ENCODE peak calls at places on chromosomes 13 and 19, in ten cellular contexts. C is tibial artery, D is endothelial cell, L is mucosa of descending colon, F is GM12865, J is dorsolateral prefrontal cortex, X is Calu3, W is fibroblast of lung, R is heart right ventricle, M is choroid plexus epithelial cell. P is an unnamed sample.

GRCh38 chr13:80737513-80737912 is 396.6 kb upstream of the SPRY2 start:
- DNase-seq in C (no peak), D (no peak), L (no peak), F (no peak), J (no peak), X (no peak), W (no peak), R (peak), M (peak), P (no peak)

GRCh38 chr13:30898721-30899188 is 7.3 kb upstream of the MEDAG start:
- DNase-seq in C (peak), D (peak), L (no peak), F (no peak), J (no peak), X (no peak), W (peak), R (no peak), M (peak), P (peak)

GRCh38 chr19:45200614-45201013 is 22.0 kb downstream of the BLOC1S3 start:
- DNase-seq in C (no peak), D (peak), L (no peak), F (no peak), J (peak), X (peak), W (peak), R (peak), M (peak), P (peak)

GRCh38 chr19:3968556-3969434 is 2.1 kb downstream of the DAPK3 start:
- DNase-seq in C (peak), D (peak), L (peak), F (no peak), J (no peak), X (peak), W (peak), R (peak), M (peak), P (no peak)

GRCh38 chr19:41330476-41330875 is 20.5 kb downstream of the CCDC97 start:
- DNase-seq in C (no peak), D (no peak), L (no peak), F (no peak), J (no peak), X (no peak), W (no peak), R (no peak), M (no peak), P (no peak)

GRCh38 chr13:109145631-109146030 is 516.2 kb downstream of the MYO16 start:
- DNase-seq in C (no peak), D (peak), L (no peak), F (peak), J (peak), X (no peak), W (peak), R (no peak), M (peak), P (peak)

GRCh38 chr13:62747629-62748028 is 1332.0 kb upstream of the PCDH20 start:
- DNase-seq in C (no peak), D (no peak), L (no peak), F (no peak), J (no peak), X (no peak), W (peak), R (no peak), M (peak), P (no peak)

GRCh38 chr19:39582891-39583625 is 19.3 kb upstream of the LGALS13 start:
- DNase-seq in C (no peak), D (no peak), L (no peak), F (peak), J (no peak), X (no peak), W (no peak), R (no peak), M (no peak), P (no peak)

GRCh38 chr13:40377783-40378182 is 288.7 kb downstream of the FOXO1 start:
- DNase-seq in C (no peak), D (no peak), L (no peak), F (no peak), J (no peak), X (peak), W (peak), R (no peak), M (peak), P (peak)

GRCh38 chr13:71055644-71056043 is 811.4 kb downstream of the DACH1 start:
- DNase-seq in C (no peak), D (no peak), L (no peak), F (peak), J (no peak), X (no peak), W (no peak), R (no peak), M (no peak), P (no peak)

GRCh38 chr13:84481958-84482357 is 599.7 kb upstream of the SLITRK1 start:
- DNase-seq in C (no peak), D (no peak), L (no peak), F (no peak), J (no peak), X (no peak), W (peak), R (no peak), M (peak), P (no peak)

GRCh38 chr13:34162545-34162936 is 344.6 kb downstream of the RFC3 start:
- DNase-seq in C (no peak), D (no peak), L (no peak), F (peak), J (no peak), X (no peak), W (peak), R (no peak), M (peak), P (no peak)

GRCh38 chr13:96391606-96392005 is 301.7 kb downstream of the HS6ST3 start:
- DNase-seq in C (no peak), D (no peak), L (no peak), F (no peak), J (no peak), X (no peak), W (no peak), R (no peak), M (no peak), P (no peak)

GRCh38 chr13:113103646-113104045 is 1.9 kb upstream of the F7 start:
- DNase-seq in C (no peak), D (no peak), L (no peak), F (no peak), J (no peak), X (no peak), W (no peak), R (no peak), M (no peak), P (no peak)

GRCh38 chr13:20342326-20342725 is 110.2 kb upstream of the GJB6 start:
- DNase-seq in C (no peak), D (no peak), L (no peak), F (no peak), J (no peak), X (no peak), W (no peak), R (no peak), M (no peak), P (no peak)

GRCh38 chr13:103941506-103942148 is 875.4 kb upstream of the SLC10A2 start:
- DNase-seq in C (no peak), D (no peak), L (no peak), F (no peak), J (no peak), X (peak), W (peak), R (no peak), M (peak), P (no peak)

GRCh38 chr19:41137056-41137455 is 22.8 kb downstream of the CYP2F1 start:
- DNase-seq in C (no peak), D (no peak), L (no peak), F (no peak), J (no peak), X (no peak), W (no peak), R (no peak), M (no peak), P (no peak)

GRCh38 chr19:53519431-53519830 is 18.5 kb upstream of the ZNF331 start:
- DNase-seq in C (no peak), D (no peak), L (no peak), F (no peak), J (no peak), X (no peak), W (no peak), R (no peak), M (peak), P (no peak)

GRCh38 chr13:21637296-21637695 is 33.3 kb upstream of the MICU2 start:
- DNase-seq in C (no peak), D (no peak), L (peak), F (peak), J (no peak), X (peak), W (peak), R (no peak), M (peak), P (peak)

GRCh38 chr19:19138110-19138981 is at the start of gene TMEM161A:
- DNase-seq in C (peak), D (peak), L (peak), F (peak), J (peak), X (peak), W (peak), R (peak), M (peak), P (peak)

GRCh38 chr19:52748336-52748950 is 13.6 kb upstream of the ZNF611 start:
- DNase-seq in C (no peak), D (peak), L (no peak), F (peak), J (no peak), X (no peak), W (peak), R (no peak), M (peak), P (peak)

GRCh38 chr19:20453424-20453938 is 112.1 kb downstream of the ZNF737 start:
- DNase-seq in C (no peak), D (no peak), L (no peak), F (no peak), J (no peak), X (no peak), W (no peak), R (no peak), M (no peak), P (peak)

DNA sequence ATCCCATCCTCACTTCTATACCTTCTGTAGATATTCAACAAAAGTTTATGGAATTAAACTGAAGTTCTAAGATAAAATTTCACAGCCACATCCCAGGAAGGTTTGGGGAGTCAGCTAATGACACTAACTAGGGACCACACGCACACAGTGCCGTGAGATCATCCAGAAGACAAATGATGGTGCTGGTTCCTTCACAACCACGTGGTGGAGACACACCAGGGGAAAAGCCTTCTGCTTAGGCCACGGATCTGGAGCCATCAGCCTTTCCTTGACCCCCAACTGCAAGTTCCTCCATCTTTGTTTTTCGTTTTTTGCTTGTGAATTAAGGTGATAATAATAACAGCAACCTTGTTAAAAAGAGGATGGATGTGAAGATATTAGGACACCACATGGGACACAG is 241.6 kb upstream of the MAB21L1 start:
- DNase-seq in C (no peak), D (no peak), L (no peak), F (no peak), J (no peak), X (no peak), W (no peak), R (no peak), M (no peak), P (no peak)
- TF ChIP-seq CTCF in C (no peak), D (no peak), L (no peak), F (no peak), J (no peak), X (no peak), W (no peak), R (no peak), M (peak), P (no peak)

DNA sequence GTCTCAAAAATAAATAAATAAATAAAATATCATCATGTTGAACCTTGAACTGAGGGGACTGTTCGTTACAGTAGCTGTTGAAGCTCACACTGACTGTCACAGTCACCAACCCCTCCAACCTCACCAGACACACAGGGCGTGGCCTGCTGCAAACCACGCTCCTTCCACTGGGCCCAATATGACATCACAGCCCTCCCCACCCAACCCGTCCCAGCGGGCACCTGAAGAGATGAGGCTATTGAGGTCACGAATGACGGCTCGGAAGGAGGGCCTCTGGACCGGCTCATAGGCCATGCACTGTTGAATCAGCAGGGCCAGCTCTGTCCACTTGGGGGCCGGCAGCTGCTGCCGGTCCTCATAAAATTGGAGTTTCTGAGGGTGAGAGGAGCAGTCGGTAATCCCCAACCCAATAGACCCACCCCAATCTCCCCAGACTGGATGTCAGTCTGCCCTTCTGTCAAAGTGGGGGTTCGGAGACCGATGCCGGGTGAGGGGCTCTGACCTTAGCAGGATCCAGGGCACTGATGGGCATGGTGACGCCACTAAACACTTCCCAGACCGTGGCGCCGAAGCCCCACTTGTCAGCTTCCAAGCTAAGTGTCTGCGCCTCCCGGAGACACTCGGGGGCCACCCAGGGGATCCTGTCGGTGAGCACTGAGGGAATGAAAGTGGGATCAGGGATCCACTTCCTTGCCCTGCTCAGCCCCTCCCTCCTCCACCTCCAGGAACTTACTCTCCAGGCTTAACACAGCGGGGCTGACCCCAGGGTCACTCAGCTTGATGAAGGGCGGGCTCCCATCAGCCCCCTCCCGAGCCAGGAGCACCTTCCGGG is 13.2 kb downstream of the JAK3 start:
- DNase-seq in C (no peak), D (no peak), L (no peak), F (no peak), J (no peak), X (no peak), W (no peak), R (no peak), M (no peak), P (peak)
- TF ChIP-seq CTCF in C (no peak), D (no peak), L (no peak), F (no peak), J (no peak), X (no peak), W (no peak), R (no peak), M (peak), P (no peak)

GRCh38 chr13:77225946-77226345 is 100.9 kb downstream of the MYCBP2 start:
- DNase-seq in C (no peak), D (no peak), L (no peak), F (no peak), J (no peak), X (no peak), W (no peak), R (no peak), M (no peak), P (no peak)
- TF ChIP-seq CTCF in C (no peak), D (no peak), L (no peak), F (no peak), J (no peak), X (no peak), W (no peak), R (no peak), M (no peak), P (no peak)

DNA sequence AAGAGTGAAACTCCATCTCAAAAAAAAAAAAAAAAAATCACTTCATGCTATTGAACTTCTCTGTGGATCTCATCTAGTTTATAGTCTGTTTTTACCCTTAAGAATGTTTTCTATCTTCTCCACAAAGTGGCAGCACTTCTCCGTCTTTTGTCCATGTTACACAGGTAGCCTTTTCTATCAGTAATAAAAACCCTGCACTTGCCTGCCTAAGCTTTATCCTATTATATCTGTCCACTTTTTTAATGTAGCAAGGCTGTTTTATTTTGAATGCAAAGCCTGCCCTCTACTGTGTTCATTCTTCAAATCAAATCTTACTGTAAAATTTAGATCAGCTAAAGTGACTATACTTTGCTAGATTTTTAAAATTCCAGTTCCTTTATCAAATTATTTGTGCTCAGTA is 124.0 kb downstream of the STOML3 start:
- DNase-seq in C (no peak), D (no peak), L (no peak), F (no peak), J (no peak), X (no peak), W (no peak), R (no peak), M (peak), P (no peak)
- TF ChIP-seq CTCF in C (no peak), D (no peak), L (no peak), F (no peak), J (peak), X (no peak), W (no peak), R (no peak), M (peak), P (no peak)

GRCh38 chr13:69565334-69565733 is 542.3 kb upstream of the ATXN8OS start:
- DNase-seq in C (no peak), D (peak), L (no peak), F (peak), J (no peak), X (peak), W (peak), R (no peak), M (peak), P (peak)
- TF ChIP-seq CTCF in C (no peak), D (peak), L (no peak), F (peak), J (no peak), X (no peak), W (no peak), R (peak), M (peak), P (no peak)

GRCh38 chr13:44972956-44973581 is 16.2 kb downstream of the NUFIP1 start:
- DNase-seq in C (no peak), D (no peak), L (no peak), F (no peak), J (no peak), X (no peak), W (peak), R (no peak), M (peak), P (no peak)

GRCh38 chr13:44969858-44970484 is 19.3 kb downstream of the NUFIP1 start:
- DNase-seq in C (no peak), D (peak), L (no peak), F (peak), J (no peak), X (no peak), W (peak), R (no peak), M (peak), P (no peak)

GRCh38 chr13:44961997-44962396 is 27.3 kb downstream of the NUFIP1 start:
- DNase-seq in C (no peak), D (no peak), L (no peak), F (no peak), J (no peak), X (no peak), W (no peak), R (no peak), M (no peak), P (no peak)

GRCh38 chr13:44971656-44972595 is 17.3 kb downstream of the NUFIP1 start:
- DNase-seq in C (no peak), D (no peak), L (no peak), F (peak), J (no peak), X (no peak), W (peak), R (no peak), M (peak), P (no peak)

DNA sequence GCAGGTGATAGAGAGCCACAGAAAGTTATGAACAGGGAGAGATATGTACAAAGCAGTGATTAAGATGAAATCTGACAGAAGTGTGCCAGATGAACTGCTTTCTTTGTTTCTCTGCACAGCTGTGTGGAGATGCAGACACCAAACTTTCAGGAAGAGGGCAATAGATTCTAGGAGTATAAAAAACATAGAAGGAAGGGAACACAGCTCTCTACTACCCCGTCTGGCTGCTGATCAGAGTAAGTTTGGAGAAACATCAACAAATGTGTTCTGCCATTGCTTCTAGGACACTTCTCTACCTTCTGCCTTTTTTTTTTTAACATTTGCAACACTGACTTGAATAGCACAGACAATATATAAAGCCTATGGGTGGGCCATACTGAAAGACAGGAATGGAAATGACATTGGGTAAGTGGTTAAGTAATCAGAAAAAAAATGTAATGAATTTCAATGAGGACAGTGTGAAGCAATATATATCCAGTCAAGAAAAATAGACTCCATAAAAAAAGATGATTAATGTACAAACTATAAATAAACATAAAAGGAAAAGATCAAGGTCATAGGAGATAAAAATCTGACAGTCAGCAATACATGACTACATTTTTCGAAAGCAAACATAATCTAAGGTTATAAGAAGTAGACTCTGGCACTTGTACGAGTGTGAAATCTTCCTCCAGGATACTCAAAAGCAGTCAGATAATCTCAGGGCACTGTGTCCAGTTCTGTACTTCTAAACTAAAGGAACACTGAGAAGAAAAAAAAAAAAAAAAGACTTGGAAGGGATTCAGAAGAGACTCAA is 21.4 kb downstream of the NUFIP1 start:
- DNase-seq in C (no peak), D (no peak), L (no peak), F (no peak), J (no peak), X (no peak), W (peak), R (no peak), M (peak), P (no peak)
- TF ChIP-seq CTCF in C (no peak), D (no peak), L (no peak), F (no peak), J (no peak), X (no peak), W (peak), R (no peak), M (peak), P (no peak)

DNA sequence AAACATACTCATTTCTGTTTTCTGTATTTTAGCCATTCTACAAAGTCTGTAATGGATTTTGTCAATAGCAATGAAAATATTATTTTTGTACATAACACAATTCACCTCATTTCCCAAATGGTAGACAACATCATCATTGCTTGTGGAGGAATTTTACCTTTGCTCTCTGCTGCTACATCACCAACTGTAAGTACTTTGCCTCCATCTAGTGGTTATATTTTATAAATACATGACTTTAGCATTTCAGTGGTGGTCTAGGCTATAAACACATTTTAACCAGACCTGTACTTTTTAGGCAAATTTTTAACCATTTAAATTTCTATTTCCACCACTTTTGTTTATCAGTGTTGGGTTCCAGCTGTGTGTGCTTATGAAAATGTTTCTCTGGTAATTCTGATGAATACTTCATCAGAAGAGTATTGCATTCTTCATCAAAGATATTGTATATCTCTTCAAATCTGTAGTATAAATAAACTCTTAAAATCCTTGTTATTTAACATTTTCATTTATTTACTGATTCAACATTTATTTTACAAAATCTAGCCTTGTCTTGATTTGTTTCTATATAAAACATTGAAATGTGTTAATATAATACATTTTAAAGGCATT is 222.4 kb downstream of the NBEA start:
- DNase-seq in C (no peak), D (no peak), L (no peak), F (peak), J (no peak), X (no peak), W (peak), R (no peak), M (peak), P (no peak)
- TF ChIP-seq CTCF in C (peak), D (peak), L (no peak), F (peak), J (peak), X (no peak), W (peak), R (peak), M (peak), P (peak)

GRCh38 chr13:27125357-27126282 is 46.0 kb downstream of the USP12 start:
- DNase-seq in C (no peak), D (no peak), L (no peak), F (no peak), J (no peak), X (no peak), W (no peak), R (no peak), M (peak), P (no peak)
- TF ChIP-seq CTCF in C (no peak), D (no peak), L (no peak), F (no peak), J (no peak), X (no peak), W (no peak), R (no peak), M (no peak), P (no peak)

GRCh38 chr13:79548886-79549285 is 67.9 kb downstream of the NDFIP2 start:
- DNase-seq in C (no peak), D (no peak), L (no peak), F (no peak), J (no peak), X (no peak), W (no peak), R (no peak), M (peak), P (no peak)
- TF ChIP-seq CTCF in C (no peak), D (no peak), L (no peak), F (no peak), J (peak), X (no peak), W (no peak), R (peak), M (peak), P (no peak)